ENCODE peak calls at places on chromosome 22, in seven cellular contexts. D, X, T, V, U, R and C are unnamed samples.

GRCh38 chr22:49380095-49380827 is 447.4 kb downstream of the BRD1 start:
- DNase-seq in D (no peak), U (no peak), X (no peak), V (no peak), R (peak), T (no peak), C (no peak)

GRCh38 chr22:48755332-48755949 is 1072.2 kb downstream of the BRD1 start:
- DNase-seq in X (no peak), D (no peak), R (no peak), V (peak), U (no peak), T (no peak), C (peak)

GRCh38 chr22:24244144-24244787 is 616 bp downstream of the GGT5 start:
- DNase-seq in U (no peak), D (no peak), V (no peak), T (no peak), R (peak), X (peak), C (no peak)

GRCh38 chr22:19998232-19998951 is 18.2 kb downstream of the ARVCF start:
- DNase-seq in R (no peak), D (no peak), X (no peak), U (no peak), V (no peak), T (no peak), C (no peak)

GRCh38 chr22:41902016-41902415 is 12.9 kb downstream of the SHISA8 start:
- DNase-seq in T (no peak), X (no peak), U (no peak), V (no peak), D (no peak), R (no peak), C (no peak)

GRCh38 chr22:27258773-27259172 is 542.8 kb downstream of the MN1 start:
- DNase-seq in X (no peak), D (no peak), U (no peak), T (no peak), V (no peak), R (no peak), C (no peak)

GRCh38 chr22:23202812-23203451 is 22.6 kb downstream of the BCR start:
- DNase-seq in U (no peak), T (no peak), R (no peak), V (no peak), X (no peak), D (no peak), C (no peak)

GRCh38 chr22:47200273-47201051 is 438.0 kb downstream of the TBC1D22A start:
- DNase-seq in V (no peak), R (peak), X (peak), T (no peak), D (no peak), U (peak), C (peak)

GRCh38 chr22:40224702-40225101 is 47.0 kb downstream of the TNRC6B start:
- DNase-seq in D (no peak), R (no peak), U (no peak), T (no peak), V (no peak), X (no peak), C (no peak)

GRCh38 chr22:37163618-37164534 is 14.2 kb upstream of the IL2RB start:
- DNase-seq in T (no peak), V (no peak), X (no peak), D (peak), U (no peak), R (no peak), C (no peak)

GRCh38 chr22:40409613-40410113 is 39.3 kb downstream of the SGSM3 start:
- DNase-seq in D (no peak), R (no peak), U (no peak), T (no peak), V (no peak), X (no peak), C (no peak)

GRCh38 chr22:45878901-45879551 is 97.9 kb downstream of the WNT7B start:
- DNase-seq in R (peak), X (no peak), U (no peak), D (no peak), V (no peak), T (no peak), C (no peak)

GRCh38 chr22:24096401-24097115 is 84.7 kb upstream of the SUSD2 start:
- DNase-seq in U (no peak), R (peak), V (no peak), T (no peak), X (no peak), D (no peak), C (peak)

GRCh38 chr22:40567106-40567505 is 69.4 kb downstream of the MRTFA start:
- DNase-seq in T (no peak), V (no peak), X (no peak), D (no peak), R (no peak), U (no peak), C (no peak)

GRCh38 chr22:27647540-27647939 is 154.0 kb downstream of the MN1 start:
- DNase-seq in T (no peak), X (no peak), V (peak), D (no peak), R (no peak), U (no peak), C (no peak)

GRCh38 chr22:20131856-20132685 is 467 bp downstream of the ZDHHC8 start:
- DNase-seq in V (peak), R (peak), T (no peak), X (peak), U (no peak), D (peak), C (peak)

GRCh38 chr22:40270031-40270430 is 76.3 kb upstream of the ADSL start:
- DNase-seq in U (no peak), T (no peak), X (no peak), V (no peak), D (no peak), R (no peak), C (no peak)

GRCh38 chr22:31630331-31631329 is 31.4 kb downstream of the PISD start:
- DNase-seq in D (peak), T (peak), U (peak), R (peak), X (peak), V (peak), C (peak)

GRCh38 chr22:33565580-33565995 is 354.7 kb downstream of the LARGE1 start:
- DNase-seq in T (no peak), D (no peak), V (no peak), X (no peak), R (no peak), U (no peak), C (no peak)

GRCh38 chr22:19812910-19813309 is 41.8 kb downstream of the GNB1L start:
- DNase-seq in T (no peak), R (no peak), U (no peak), V (no peak), D (no peak), X (no peak), C (peak)

GRCh38 chr22:44755956-44756361 is 3.6 kb downstream of the ARHGAP8 start:
- DNase-seq in V (peak), D (no peak), T (no peak), R (no peak), X (no peak), U (no peak), C (no peak)

GRCh38 chr22:35312198-35313059 is 12.7 kb downstream of the TOM1 start:
- DNase-seq in T (no peak), X (peak), R (peak), D (no peak), U (no peak), V (peak), C (peak)

GRCh38 chr22:35314161-35314942 is 14.7 kb downstream of the TOM1 start:
- DNase-seq in R (peak), T (no peak), U (no peak), D (no peak), V (no peak), X (peak), C (peak)

GRCh38 chr22:35315141-35315854 is 15.6 kb downstream of the TOM1 start:
- DNase-seq in D (no peak), R (peak), X (peak), T (peak), U (peak), V (no peak), C (peak)

GRCh38 chr22:35311551-35311999 is 11.9 kb downstream of the TOM1 start:
- DNase-seq in X (no peak), R (peak), V (no peak), T (no peak), U (no peak), D (no peak), C (peak)

GRCh38 chr22:35313311-35314121 is 13.8 kb downstream of the TOM1 start:
- DNase-seq in T (no peak), D (no peak), X (peak), V (peak), U (peak), R (peak), C (peak)
- H3K4me3 ChIP-seq in T (no peak), D (no peak), X (no peak), V (no peak), U (no peak), R (no peak), C (peak)

GRCh38 chr22:29475550-29475949 is 4.5 kb upstream of the NEFH start:
- DNase-seq in T (no peak), X (no peak), R (no peak), D (no peak), U (no peak), V (no peak), C (no peak)

GRCh38 chr22:29469755-29470154 is 10.3 kb upstream of the NEFH start:
- DNase-seq in R (no peak), T (no peak), U (no peak), V (peak), X (no peak), D (no peak), C (no peak)

GRCh38 chr22:29464581-29464980 is 15.4 kb upstream of the NEFH start:
- DNase-seq in R (no peak), D (no peak), U (no peak), T (no peak), X (no peak), V (no peak), C (no peak)

GRCh38 chr22:29473001-29473400 is 7.0 kb upstream of the NEFH start:
- DNase-seq in R (no peak), X (no peak), D (no peak), T (no peak), U (no peak), V (no peak), C (no peak)

GRCh38 chr22:29470159-29470855 is 9.7 kb upstream of the NEFH start:
- DNase-seq in X (peak), D (peak), U (no peak), T (peak), R (peak), V (peak), C (no peak)
- H3K4me3 ChIP-seq in X (no peak), D (peak), U (peak), T (no peak), R (peak), V (peak), C (peak)

DNA sequence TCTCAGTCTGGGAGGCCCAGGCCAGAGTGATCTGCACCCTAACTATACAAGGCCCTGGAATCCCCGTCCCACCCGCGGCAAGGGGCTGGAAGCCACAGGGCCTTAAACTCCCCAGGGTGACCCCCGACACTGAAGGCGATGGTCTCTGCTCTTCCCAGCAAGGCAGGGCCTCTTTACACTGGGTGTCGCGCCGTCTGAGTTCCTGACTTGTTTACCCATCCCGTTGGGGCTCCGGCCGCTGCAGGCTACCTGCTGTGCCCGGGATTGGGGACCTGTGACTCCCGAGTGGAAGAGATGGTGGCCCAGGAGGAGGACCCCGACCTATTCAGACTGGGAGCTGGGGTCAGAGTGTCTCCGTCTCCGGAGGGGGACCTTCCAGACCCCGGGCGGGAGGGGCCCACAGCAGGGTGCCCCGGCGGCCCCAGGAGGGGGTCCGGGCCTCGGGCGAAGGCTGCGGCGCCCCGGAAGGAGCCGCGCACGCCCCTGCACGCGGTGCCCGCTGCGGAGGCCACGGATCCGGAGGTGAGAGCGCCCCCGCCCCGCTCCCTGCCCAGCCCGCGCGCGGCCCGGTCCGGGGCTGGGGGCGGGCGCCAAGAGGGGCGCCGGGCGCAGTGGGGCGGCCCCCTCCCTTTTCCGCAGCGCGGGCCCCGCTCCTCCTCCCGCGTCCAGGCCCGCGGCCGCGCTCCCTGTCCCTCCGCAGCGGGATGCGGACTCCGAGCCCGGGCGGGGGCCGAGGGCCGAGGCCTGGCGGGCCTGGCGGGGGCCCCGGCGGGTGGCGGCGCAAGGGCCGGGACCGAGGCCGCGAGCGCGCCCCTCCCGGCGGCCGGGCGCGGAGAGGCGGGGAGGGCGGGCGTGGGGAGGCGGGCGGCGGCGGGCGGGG is 534 bp upstream of the MPPED1 start:
- DNase-seq in X (peak), R (no peak), V (no peak), T (no peak), D (no peak), U (no peak), C (no peak)
- H3K4me3 ChIP-seq in X (peak), R (no peak), V (no peak), T (no peak), D (no peak), U (no peak), C (no peak)

DNA sequence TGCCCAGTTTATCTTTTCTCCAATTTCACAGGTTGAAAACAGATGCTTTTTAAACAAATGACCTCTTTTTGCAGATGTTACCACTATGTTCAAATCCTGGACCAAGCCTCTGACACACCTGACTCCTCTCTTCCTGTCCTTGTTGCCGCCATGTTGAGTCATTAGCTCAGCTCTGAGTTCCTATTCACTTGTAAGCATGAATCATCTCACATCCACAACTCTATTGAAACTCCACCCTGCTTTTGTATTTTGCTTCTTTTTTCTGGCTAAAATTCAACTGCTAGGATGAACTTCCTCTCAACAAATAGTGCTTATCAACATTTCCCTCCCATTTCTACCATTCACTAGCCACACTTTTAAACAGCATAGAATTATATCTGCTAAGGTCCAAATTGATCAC is 4.1 kb downstream of the JOSD1 start:
- DNase-seq in R (no peak), U (no peak), D (no peak), V (peak), X (no peak), T (no peak), C (no peak)
- H3K4me3 ChIP-seq in R (no peak), U (no peak), D (no peak), V (no peak), X (no peak), T (no peak), C (peak)